ENCODE peak calls at places on chromosomes 1 and 21, in four cellular contexts. X is Caki2; I is Karpas-422; L is stimulated activated CD8-positive, alpha-beta memory T cell treated with anti-CD3 and anti-CD28 coated beads, Interleukin-7, amount 100 ng/mL, for 24 hours. T is an unnamed sample.

GRCh38 chr1:112927462-112927971 is 28.5 kb downstream of the SLC16A1 start:
- DNase-seq in X (no peak), I (no peak), L (no peak), T (no peak)

GRCh38 chr1:16318544-16318943 is 33.7 kb downstream of the FBXO42 start:
- DNase-seq in X (no peak), I (no peak), L (no peak), T (no peak)

GRCh38 chr1:76162254-76162653 is 87.7 kb downstream of the ST6GALNAC3 start:
- DNase-seq in X (no peak), I (peak), L (no peak), T (no peak)

GRCh38 chr1:25501235-25502058 is 42.0 kb upstream of the LDLRAP1 start:
- DNase-seq in X (no peak), I (peak), L (no peak), T (no peak)

GRCh38 chr1:151399890-151400235 is 490 bp downstream of the PSMB4 start:
- DNase-seq in X (no peak), I (peak), L (no peak), T (no peak)

GRCh38 chr1:98331718-98332311 is 329.7 kb upstream of the SNX7 start:
- DNase-seq in X (no peak), I (no peak), L (no peak), T (no peak)

GRCh38 chr1:202959276-202959620 is 1.1 kb upstream of the ADIPOR1 start:
- DNase-seq in X (peak), I (peak), L (no peak), T (no peak)

GRCh38 chr1:195141294-195141693 is 1466.9 kb downstream of the KCNT2 start:
- DNase-seq in X (peak), I (no peak), L (no peak), T (no peak)

GRCh38 chr1:119799003-119799402 is 12.3 kb downstream of the REG4 start:
- DNase-seq in X (no peak), I (no peak), L (no peak), T (no peak)

GRCh38 chr1:99970713-99971255 is 988 bp downstream of the SLC35A3 start:
- DNase-seq in X (peak), I (no peak), L (no peak), T (no peak)

GRCh38 chr1:39087109-39087834 is 61.1 kb downstream of the NDUFS5 start:
- DNase-seq in X (no peak), I (no peak), L (no peak), T (no peak)

GRCh38 chr1:59292557-59292956 is 4.3 kb upstream of the FGGY start:
- DNase-seq in X (no peak), I (no peak), L (no peak), T (no peak)

GRCh38 chr1:233240839-233241682 is 54.5 kb downstream of the PCNX2 start:
- DNase-seq in X (peak), I (no peak), L (no peak), T (no peak)

GRCh38 chr21:26715878-26716506 is 129.2 kb downstream of the ADAMTS1 start:
- DNase-seq in X (peak), I (peak), L (no peak), T (no peak)

GRCh38 chr1:12284486-12284885 is 54.7 kb downstream of the VPS13D start:
- DNase-seq in X (no peak), I (no peak), L (no peak), T (no peak)

GRCh38 chr1:30798389-30798951 is 40.9 kb upstream of the LAPTM5 start:
- DNase-seq in X (no peak), I (no peak), L (no peak), T (no peak)

GRCh38 chr1:205273551-205273982 is 45.8 kb downstream of the TMCC2 start:
- DNase-seq in X (peak), I (peak), L (peak), T (no peak)

GRCh38 chr21:45997205-45997494 is 15.6 kb downstream of the COL6A1 start:
- DNase-seq in X (no peak), I (no peak), L (no peak), T (no peak)